ENCODE peak calls at places on chromosome 1, in nine cellular contexts. One of them, this sample, is unnamed.

GRCh38 chr1:178536329-178536728 is 23.4 kb downstream of the TEX35 start:
- DNase-seq in neural progenitor cell: no peak
- DNase-seq in SK-N-DZ: no peak
- DNase-seq in Kasumi-1: no peak
- DNase-seq in NCI-H774: no peak
- DNase-seq in lower lobe of right lung: no peak
- DNase-seq in bronchial epithelial cell: no peak
- DNase-seq in memory B cell: no peak
- DNase-seq in stimulated activated CD8-positive, alpha-beta memory T cell treated with anti-CD3 and anti-CD28 coated beads, Interleukin-4, amount 100 ng/mL, for 1 hour: no peak
- DNase-seq in this sample: no peak

GRCh38 chr1:156009404-156009803 is 11.3 kb downstream of the SSR2 start:
- DNase-seq in Kasumi-1: no peak
- DNase-seq in SK-N-DZ: no peak
- DNase-seq in bronchial epithelial cell: no peak
- DNase-seq in memory B cell: no peak
- DNase-seq in neural progenitor cell: peak
- DNase-seq in lower lobe of right lung: no peak
- DNase-seq in NCI-H774: no peak
- DNase-seq in stimulated activated CD8-positive, alpha-beta memory T cell treated with anti-CD3 and anti-CD28 coated beads, Interleukin-4, amount 100 ng/mL, for 1 hour: no peak
- DNase-seq in this sample: no peak

GRCh38 chr1:109314805-109315204 is 8.0 kb upstream of the MYBPHL start:
- DNase-seq in lower lobe of right lung: no peak
- DNase-seq in NCI-H774: no peak
- DNase-seq in stimulated activated CD8-positive, alpha-beta memory T cell treated with anti-CD3 and anti-CD28 coated beads, Interleukin-4, amount 100 ng/mL, for 1 hour: no peak
- DNase-seq in neural progenitor cell: no peak
- DNase-seq in memory B cell: no peak
- DNase-seq in SK-N-DZ: no peak
- DNase-seq in Kasumi-1: no peak
- DNase-seq in bronchial epithelial cell: no peak
- DNase-seq in this sample: no peak

GRCh38 chr1:9143250-9143649 is 14.3 kb upstream of the GPR157 start:
- DNase-seq in Kasumi-1: peak
- DNase-seq in neural progenitor cell: no peak
- DNase-seq in NCI-H774: no peak
- DNase-seq in bronchial epithelial cell: no peak
- DNase-seq in lower lobe of right lung: peak
- DNase-seq in memory B cell: no peak
- DNase-seq in stimulated activated CD8-positive, alpha-beta memory T cell treated with anti-CD3 and anti-CD28 coated beads, Interleukin-4, amount 100 ng/mL, for 1 hour: no peak
- DNase-seq in SK-N-DZ: no peak
- DNase-seq in this sample: no peak

GRCh38 chr1:231318015-231318355 is 19.7 kb downstream of the EXOC8 start:
- DNase-seq in bronchial epithelial cell: no peak
- DNase-seq in Kasumi-1: no peak
- DNase-seq in stimulated activated CD8-positive, alpha-beta memory T cell treated with anti-CD3 and anti-CD28 coated beads, Interleukin-4, amount 100 ng/mL, for 1 hour: no peak
- DNase-seq in memory B cell: no peak
- DNase-seq in neural progenitor cell: no peak
- DNase-seq in SK-N-DZ: no peak
- DNase-seq in lower lobe of right lung: no peak
- DNase-seq in NCI-H774: no peak
- DNase-seq in this sample: no peak

GRCh38 chr1:238329671-238330070 is 438.9 kb upstream of the ZP4 start:
- DNase-seq in lower lobe of right lung: no peak
- DNase-seq in SK-N-DZ: no peak
- DNase-seq in neural progenitor cell: no peak
- DNase-seq in stimulated activated CD8-positive, alpha-beta memory T cell treated with anti-CD3 and anti-CD28 coated beads, Interleukin-4, amount 100 ng/mL, for 1 hour: no peak
- DNase-seq in memory B cell: no peak
- DNase-seq in NCI-H774: no peak
- DNase-seq in Kasumi-1: no peak
- DNase-seq in bronchial epithelial cell: no peak
- DNase-seq in this sample: no peak

GRCh38 chr1:200343874-200344273 is 66.0 kb downstream of the ZNF281 start:
- DNase-seq in NCI-H774: no peak
- DNase-seq in memory B cell: no peak
- DNase-seq in Kasumi-1: no peak
- DNase-seq in lower lobe of right lung: no peak
- DNase-seq in bronchial epithelial cell: no peak
- DNase-seq in neural progenitor cell: no peak
- DNase-seq in stimulated activated CD8-positive, alpha-beta memory T cell treated with anti-CD3 and anti-CD28 coated beads, Interleukin-4, amount 100 ng/mL, for 1 hour: no peak
- DNase-seq in SK-N-DZ: no peak
- DNase-seq in this sample: no peak

GRCh38 chr1:20932437-20932977 is 145.4 kb upstream of the HP1BP3 start:
- DNase-seq in NCI-H774: no peak
- DNase-seq in bronchial epithelial cell: no peak
- DNase-seq in stimulated activated CD8-positive, alpha-beta memory T cell treated with anti-CD3 and anti-CD28 coated beads, Interleukin-4, amount 100 ng/mL, for 1 hour: no peak
- DNase-seq in neural progenitor cell: no peak
- DNase-seq in memory B cell: no peak
- DNase-seq in Kasumi-1: peak
- DNase-seq in SK-N-DZ: no peak
- DNase-seq in lower lobe of right lung: no peak
- DNase-seq in this sample: peak

GRCh38 chr1:94947453-94947852 is 20.5 kb upstream of the CNN3 start:
- DNase-seq in Kasumi-1: no peak
- DNase-seq in NCI-H774: no peak
- DNase-seq in bronchial epithelial cell: no peak
- DNase-seq in stimulated activated CD8-positive, alpha-beta memory T cell treated with anti-CD3 and anti-CD28 coated beads, Interleukin-4, amount 100 ng/mL, for 1 hour: no peak
- DNase-seq in lower lobe of right lung: no peak
- DNase-seq in neural progenitor cell: no peak
- DNase-seq in SK-N-DZ: no peak
- DNase-seq in memory B cell: no peak
- DNase-seq in this sample: no peak

GRCh38 chr1:31981976-31982375 is 31.7 kb upstream of the KHDRBS1 start:
- DNase-seq in Kasumi-1: peak
- DNase-seq in SK-N-DZ: no peak
- DNase-seq in neural progenitor cell: no peak
- DNase-seq in bronchial epithelial cell: no peak
- DNase-seq in lower lobe of right lung: no peak
- DNase-seq in NCI-H774: no peak
- DNase-seq in stimulated activated CD8-positive, alpha-beta memory T cell treated with anti-CD3 and anti-CD28 coated beads, Interleukin-4, amount 100 ng/mL, for 1 hour: no peak
- DNase-seq in memory B cell: no peak
- DNase-seq in this sample: peak

GRCh38 chr1:46180082-46180616 is 3.9 kb upstream of the P3R3URF start:
- DNase-seq in Kasumi-1: no peak
- DNase-seq in SK-N-DZ: no peak
- DNase-seq in neural progenitor cell: peak
- DNase-seq in stimulated activated CD8-positive, alpha-beta memory T cell treated with anti-CD3 and anti-CD28 coated beads, Interleukin-4, amount 100 ng/mL, for 1 hour: no peak
- DNase-seq in NCI-H774: peak
- DNase-seq in memory B cell: no peak
- DNase-seq in lower lobe of right lung: peak
- DNase-seq in bronchial epithelial cell: peak
- DNase-seq in this sample: peak

GRCh38 chr1:198267921-198268320 is 111.1 kb downstream of the NEK7 start:
- DNase-seq in bronchial epithelial cell: no peak
- DNase-seq in Kasumi-1: no peak
- DNase-seq in stimulated activated CD8-positive, alpha-beta memory T cell treated with anti-CD3 and anti-CD28 coated beads, Interleukin-4, amount 100 ng/mL, for 1 hour: no peak
- DNase-seq in NCI-H774: no peak
- DNase-seq in neural progenitor cell: no peak
- DNase-seq in lower lobe of right lung: no peak
- DNase-seq in SK-N-DZ: no peak
- DNase-seq in memory B cell: no peak
- DNase-seq in this sample: no peak

GRCh38 chr1:31792116-31792515 is 23.7 kb downstream of the SPOCD1 start:
- DNase-seq in neural progenitor cell: no peak
- DNase-seq in memory B cell: no peak
- DNase-seq in SK-N-DZ: no peak
- DNase-seq in Kasumi-1: no peak
- DNase-seq in bronchial epithelial cell: no peak
- DNase-seq in NCI-H774: no peak
- DNase-seq in lower lobe of right lung: peak
- DNase-seq in stimulated activated CD8-positive, alpha-beta memory T cell treated with anti-CD3 and anti-CD28 coated beads, Interleukin-4, amount 100 ng/mL, for 1 hour: no peak
- DNase-seq in this sample: no peak